ENCODE peak calls at places on chromosomes 7 and 10, in seven cellular contexts. A is spleen; Q is heart left ventricle; D is A549; W is CD8-positive, alpha-beta T cell; G is PC-3; O is transverse colon. Z is an unnamed sample.

GRCh38 chr7:35701287-35701686 is 6.4 kb upstream of the HERPUD2 start:
- DNase-seq in Q (no peak), A (no peak), G (no peak), D (no peak), O (no peak), W (no peak), Z (no peak)

GRCh38 chr10:29482591-29483421 is 152.0 kb downstream of the SVIL start:
- DNase-seq in G (no peak), A (no peak), W (peak; percentile 28), Q (no peak), D (no peak), O (no peak), Z (no peak)

GRCh38 chr10:79020605-79021004 is 48.2 kb upstream of the ZMIZ1 start:
- DNase-seq in O (no peak), A (no peak), D (no peak), Q (no peak), W (no peak), G (no peak), Z (no peak)

GRCh38 chr7:148697950-148698396 is 730 bp upstream of the CUL1 start:
- DNase-seq in G (peak; percentile 12), Q (no peak), O (no peak), W (no peak), D (no peak), A (no peak), Z (no peak)

GRCh38 chr7:81430761-81431160 is 339.1 kb downstream of the HGF start:
- DNase-seq in W (no peak), G (no peak), D (no peak), A (no peak), O (no peak), Q (no peak), Z (no peak)

GRCh38 chr7:124662937-124663336 is 102.7 kb downstream of the GPR37 start:
- DNase-seq in D (no peak), G (peak; percentile 5), A (no peak), W (no peak), O (no peak), Q (no peak), Z (no peak)

GRCh38 chr7:112550468-112551060 is 69.8 kb downstream of the LSMEM1 start:
- DNase-seq in W (peak; percentile 12), Q (no peak), D (peak; percentile 34), O (no peak), G (peak; percentile 82), A (no peak), Z (no peak)

GRCh38 chr7:27198871-27199801 is 755 bp downstream of the HOXA13 start:
- DNase-seq in W (no peak), O (no peak), D (peak; percentile 48), A (peak; percentile 77), G (peak; percentile 20), Q (no peak), Z (no peak)

GRCh38 chr7:13532028-13532753 is 457.3 kb downstream of the ETV1 start:
- DNase-seq in G (no peak), D (no peak), W (no peak), A (no peak), Q (no peak), O (no peak), Z (no peak)

GRCh38 chr7:84582747-84583146 is 388.2 kb upstream of the SEMA3A start:
- DNase-seq in D (no peak), G (no peak), O (no peak), A (no peak), W (no peak), Q (no peak), Z (no peak)

GRCh38 chr10:78570633-78571032 is 498.1 kb upstream of the ZMIZ1 start:
- DNase-seq in D (no peak), A (no peak), Q (no peak), O (no peak), W (no peak), G (no peak), Z (no peak)

GRCh38 chr10:125284875-125285597 is 124.7 kb upstream of the CTBP2 start:
- DNase-seq in A (no peak), O (no peak), Q (no peak), W (no peak), D (no peak), G (peak; percentile 43), Z (no peak)

GRCh38 chr10:108901766-108902365 is 1021.4 kb downstream of the XPNPEP1 start:
- DNase-seq in D (no peak), Q (no peak), O (no peak), W (no peak), G (no peak), A (no peak), Z (no peak)
- TF ChIP-seq CTCF in D (no peak), Q (no peak), O (no peak), W (no peak), G (no peak), A (no peak), Z (no peak)

GRCh38 chr10:33126118-33126517 is 168.1 kb upstream of the ITGB1 start:
- DNase-seq in G (peak; percentile 39), Q (peak; percentile 28), W (peak; percentile 29), D (no peak), A (no peak), O (no peak), Z (no peak)
- H3K27ac ChIP-seq in G (no peak overlapping the region), Q (peak overlapping the region; percentile 46), W (peak overlapping the region; percentile 50), D (peak overlapping the region; percentile 51), A (peak overlapping the region; percentile 31), O (no peak overlapping the region), Z (no peak overlapping the region)

DNA sequence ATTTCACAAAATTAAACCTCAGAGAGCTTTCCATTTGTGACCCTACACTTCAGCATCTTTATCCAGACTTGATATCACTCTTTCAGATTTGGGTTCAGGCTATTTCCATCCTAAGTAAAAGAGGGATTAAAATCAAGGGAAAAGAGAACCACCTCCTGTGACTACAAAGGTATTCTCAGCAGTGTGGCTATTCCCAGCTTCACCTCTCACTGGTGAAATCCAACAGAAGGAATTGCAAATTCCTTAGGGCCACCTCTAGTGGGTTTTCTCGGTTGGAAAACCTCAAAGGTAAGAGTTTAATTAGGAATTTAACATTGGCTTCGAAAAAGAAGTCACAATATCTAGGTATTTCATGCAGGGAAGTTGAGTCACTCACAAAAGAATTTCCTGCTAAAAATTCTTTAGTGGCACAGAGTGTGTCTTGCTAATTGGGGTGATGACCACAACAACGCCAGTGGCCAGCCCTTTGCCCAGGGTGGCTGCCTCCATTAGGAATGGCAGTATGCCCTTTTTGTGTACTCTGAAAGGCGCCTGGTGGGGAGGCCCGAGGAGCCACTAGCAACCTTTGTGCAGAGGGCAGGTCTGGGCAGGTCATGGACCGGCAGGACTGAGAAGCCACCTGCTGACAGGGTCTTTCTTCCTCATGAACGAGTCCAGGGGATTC is 52.2 kb downstream of the SEM1 start:
- DNase-seq in W (no peak), D (no peak), O (no peak), Q (no peak), A (no peak), G (no peak), Z (no peak)
- H3K4me1 ChIP-seq in W (no peaks in the 10 kb centered on the region), D (no peaks in the 10 kb centered on the region), O (no peaks in the 10 kb centered on the region), Q (no peaks in the 10 kb centered on the region), A (no peaks in the 10 kb centered on the region), G (no peaks in the 10 kb centered on the region), Z (no peaks in the 10 kb centered on the region)

DNA sequence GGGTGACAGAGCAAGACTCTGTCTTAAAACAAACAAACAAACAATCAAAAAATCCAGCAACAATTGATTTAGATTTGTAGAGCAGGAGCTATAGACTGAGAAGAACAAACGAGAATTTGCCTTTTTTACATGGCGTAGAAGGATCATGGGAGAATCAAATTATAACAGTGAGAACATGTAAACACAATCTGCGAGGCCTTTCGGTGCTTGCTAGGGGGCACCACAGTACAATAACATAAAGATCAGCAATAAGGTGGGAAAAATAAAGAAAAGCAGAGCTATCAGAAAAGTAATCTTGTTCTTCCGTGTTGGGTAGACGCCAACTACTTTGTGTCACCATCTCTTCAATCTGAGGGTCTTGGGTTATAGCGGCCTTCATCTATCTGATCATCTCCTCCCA is 82.2 kb downstream of the NOD1 start:
- DNase-seq in W (no peak), O (no peak), D (no peak), A (no peak), Q (no peak), G (no peak), Z (no peak)
- TF ChIP-seq CTCF in W (no peak), O (no peak), D (peak; percentile 21), A (no peak), Q (peak; percentile 12), G (peak; percentile 45), Z (no peak)

GRCh38 chr10:103110407-103110806 is 82.7 kb downstream of the NT5C2 start:
- DNase-seq in G (no peak), O (no peak), A (no peak), D (no peak), W (no peak), Q (no peak), Z (no peak)
- H3K27ac ChIP-seq in G (no peak overlapping the region), O (peak overlapping the region; percentile 65), A (no peak overlapping the region), D (no peak overlapping the region), W (no peak overlapping the region), Q (peak overlapping the region; percentile 83), Z (no peak overlapping the region)

GRCh38 chr10:44070282-44070681 is 314.6 kb downstream of the CXCL12 start:
- DNase-seq in Q (peak; percentile 56), O (peak; percentile 19), W (no peak), D (no peak), G (no peak), A (no peak), Z (no peak)

GRCh38 chr10:44068716-44069482 is 316.0 kb downstream of the CXCL12 start:
- DNase-seq in D (no peak), G (no peak), A (no peak), O (no peak), W (no peak), Q (no peak), Z (no peak)

GRCh38 chr10:44067432-44067831 is 317.5 kb downstream of the CXCL12 start:
- DNase-seq in O (no peak), W (no peak), G (no peak), D (no peak), Q (no peak), A (no peak), Z (no peak)

GRCh38 chr10:44071479-44071878 is 313.4 kb downstream of the CXCL12 start:
- DNase-seq in O (no peak), G (no peak), D (no peak), Q (no peak), A (no peak), W (no peak), Z (no peak)

GRCh38 chr10:44069573-44069972 is 315.3 kb downstream of the CXCL12 start:
- DNase-seq in D (no peak), A (no peak), Q (no peak), G (no peak), O (no peak), W (no peak), Z (no peak)
- H3K4me1 ChIP-seq in D (no peaks in the 10 kb centered on the region), A (no peaks in the 10 kb centered on the region), Q (peaks cover 14% of the 10 kb centered on the region), G (no peaks in the 10 kb centered on the region), O (no peaks in the 10 kb centered on the region), W (no peaks in the 10 kb centered on the region), Z (no peaks in the 10 kb centered on the region)

GRCh38 chr10:50367732-50368131 is 116.4 kb upstream of the ASAH2 start:
- DNase-seq in G (peak; percentile 94), D (peak; percentile 35), Q (no peak), O (peak; percentile 8), W (no peak), A (no peak), Z (no peak)
- TF ChIP-seq CTCF in G (peak; percentile 98), D (peak; percentile 47), Q (peak; percentile 38), O (peak; percentile 21), W (no peak), A (no peak), Z (no peak)

Z was measured in lung.